ENCODE peak calls at places on chromosomes 1 and 21, in four cellular contexts. R is effector CD8-positive, alpha-beta T cell; H is fibroblast of mammary gland; O is GM19239. J is an unnamed sample.

GRCh38 chr1:27528701-27529637 is 39.0 kb upstream of the WASF2 start:
- DNase-seq in R (no peak), H (peak; percentile 84), O (no peak), J (no peak)

GRCh38 chr1:150302338-150302737 is 8.7 kb downstream of the MRPS21 start:
- DNase-seq in R (no peak), H (no peak), O (no peak), J (peak; percentile 44)

GRCh38 chr1:48776400-48777218 is at the start of gene BEND5:
- DNase-seq in R (peak; percentile 73), O (no peak), H (no peak), J (peak; percentile 65)

GRCh38 chr1:150976879-150977694 is 2.5 kb upstream of the CERS2 start:
- DNase-seq in O (no peak), R (peak; percentile 51), H (no peak), J (peak; percentile 67)

GRCh38 chr1:32876341-32877210 is 5.9 kb upstream of the FNDC5 start:
- DNase-seq in O (peak; percentile 77), R (peak; percentile 21), H (peak; percentile 41), J (peak; percentile 81)

GRCh38 chr1:205074513-205074912 is 9.7 kb downstream of the TMEM81 start:
- DNase-seq in O (no peak), R (no peak), H (no peak), J (no peak)

GRCh38 chr21:26280715-26281310 is 110.2 kb upstream of the APP start:
- DNase-seq in R (no peak), O (no peak), H (peak; percentile 0), J (no peak)

GRCh38 chr1:221961532-221962292 is 219.8 kb upstream of the DUSP10 start:
- DNase-seq in R (no peak), O (peak; percentile 27), H (peak; percentile 63), J (no peak)

GRCh38 chr1:111576547-111576946 is 43.0 kb upstream of the RAP1A start:
- DNase-seq in O (no peak), R (no peak), H (no peak), J (no peak)

GRCh38 chr1:201766117-201766863 is 62.7 kb upstream of the IPO9 start:
- DNase-seq in O (no peak), H (peak; percentile 99), R (no peak), J (no peak)

GRCh38 chr1:240608707-240609106 is 3.2 kb downstream of the GREM2 start:
- DNase-seq in H (peak; percentile 31), O (no peak), R (no peak), J (peak; percentile 22)

GRCh38 chr21:29626787-29627470 is 312.9 kb downstream of the GRIK1 start:
- DNase-seq in H (no peak), O (no peak), R (no peak), J (no peak)

GRCh38 chr21:16534408-16535099 is 804.8 kb downstream of the USP25 start:
- DNase-seq in H (peak; percentile 87), O (no peak), R (no peak), J (no peak)

GRCh38 chr1:203684077-203684476 is 57.4 kb downstream of the ATP2B4 start:
- DNase-seq in R (no peak), O (no peak), H (no peak), J (no peak)

GRCh38 chr1:55490556-55490955 is 275.4 kb upstream of the USP24 start:
- DNase-seq in R (no peak), H (peak; percentile 72), O (no peak), J (no peak)

GRCh38 chr1:200951016-200951415 is 56.3 kb downstream of the INAVA start:
- DNase-seq in R (no peak), O (no peak), H (peak; percentile 10), J (no peak)

GRCh38 chr1:221813887-221814286 is 72.0 kb upstream of the DUSP10 start:
- DNase-seq in O (no peak), R (no peak), H (no peak), J (no peak)

GRCh38 chr21:45797338-45797737 is 153.8 kb downstream of the PCBP3 start:
- DNase-seq in H (no peak), R (no peak), O (no peak), J (no peak)

GRCh38 chr1:161487483-161487827 is 17.8 kb upstream of the FCGR2A start:
- DNase-seq in H (peak; percentile 87), R (no peak), O (no peak), J (no peak)

GRCh38 chr1:47521034-47521871 is 83.4 kb downstream of the FOXD2 start:
- DNase-seq in H (no peak), R (no peak), O (no peak), J (no peak)

GRCh38 chr1:44500181-44501021 is 95.3 kb downstream of the RNF220 start:
- DNase-seq in O (no peak), H (peak; percentile 34), R (no peak), J (peak; percentile 62)

GRCh38 chr1:36155560-36156328 is at the start of gene MAP7D1:
- DNase-seq in H (peak; percentile 80), O (peak; percentile 78), R (peak; percentile 78), J (peak; percentile 80)

GRCh38 chr21:36860736-36861594 is 105.5 kb downstream of the HLCS start:
- DNase-seq in R (no peak), H (no peak), O (no peak), J (no peak)

GRCh38 chr1:221431068-221431651 is 310.7 kb downstream of the DUSP10 start:
- DNase-seq in R (no peak), O (no peak), H (peak; percentile 67), J (no peak)

GRCh38 chr1:85398391-85399064 is 66.4 kb downstream of the DDAH1 start:
- DNase-seq in R (no peak), H (peak; percentile 82), O (no peak), J (no peak)

GRCh38 chr1:46396429-46397398 is 2.6 kb downstream of the FAAH start:
- DNase-seq in R (no peak), H (no peak), O (no peak), J (no peak)

J was measured in WTC11.